ENCODE peak calls at places on chromosomes 7 and 10, in six cellular contexts. Y, H, J, U, N and G are unnamed samples.

GRCh38 chr10:28202941-28203352 is 99.9 kb downstream of the MPP7 start:
- DNase-seq in Y (no peak), H (no peak), J (no peak), U (peak; percentile 74), N (no peak), G (no peak)

GRCh38 chr7:7786595-7786994 is 68.2 kb upstream of the RPA3 start:
- DNase-seq in Y (no peak), H (no peak), J (no peak), U (no peak), N (no peak), G (no peak)

GRCh38 chr10:3424102-3424803 is 251.7 kb upstream of the PITRM1 start:
- DNase-seq in Y (no peak), H (no peak), J (no peak), U (peak; percentile 85), N (no peak), G (no peak)

GRCh38 chr7:37901236-37901827 is 15.3 kb downstream of the SFRP4 start:
- DNase-seq in Y (no peak), H (no peak), J (no peak), U (no peak), N (peak; percentile 5), G (no peak)

GRCh38 chr7:4603843-4604231 is 78.3 kb upstream of the FOXK1 start:
- DNase-seq in Y (no peak), H (no peak), J (no peak), U (no peak), N (no peak), G (no peak)

GRCh38 chr7:2738766-2739549 is 51.0 kb downstream of the AMZ1 start:
- DNase-seq in Y (no peak), H (no peak), J (no peak), U (no peak), N (no peak), G (no peak)

GRCh38 chr7:86904949-86905834 is 154.3 kb downstream of the ELAPOR2 start:
- DNase-seq in Y (no peak), H (no peak), J (no peak), U (peak; percentile 35), N (no peak), G (no peak)

GRCh38 chr7:100819586-100819985 is 7.7 kb downstream of the EPHB4 start:
- DNase-seq in Y (no peak), H (no peak), J (no peak), U (no peak), N (no peak), G (no peak)